ENCODE peak calls at places on chromosome 6, in nine cellular contexts. B is WERI-Rb-1, Q is endothelial cell of umbilical vein, A is SJSA1, F is stomach, E is heart left ventricle, N is cardiac muscle cell, X is aorta, P is coronary artery. K is an unnamed sample.
A peak's percentile ranks its signal among the peaks of the same experiment; 100 is the strongest.

GRCh38 chr6:33252758-33253157 is 18.9 kb downstream of the VPS52 start:
- DNase-seq in F (no peak), E (no peak), A (no peak), Q (no peak), N (no peak), B (no peak), P (no peak), X (no peak), K (no peak)

GRCh38 chr6:16397623-16398022 is 159.2 kb downstream of the GMPR start:
- DNase-seq in E (no peak), N (no peak), P (no peak), B (no peak), X (no peak), A (no peak), F (no peak), Q (peak; percentile 32), K (no peak)

GRCh38 chr6:19845271-19846046 is 8.3 kb downstream of the ID4 start:
- DNase-seq in N (no peak), P (peak; percentile 80), A (no peak), X (no peak), B (no peak), Q (no peak), F (no peak), E (no peak), K (no peak)

GRCh38 chr6:134436950-134437349 is 119.0 kb upstream of the SGK1 start:
- DNase-seq in E (no peak), P (no peak), F (no peak), X (no peak), A (no peak), Q (peak; percentile 11), B (no peak), N (no peak), K (peak; percentile 19)

GRCh38 chr6:18530201-18530600 is 143.1 kb downstream of the RNF144B start:
- DNase-seq in X (no peak), N (no peak), E (no peak), A (no peak), B (no peak), F (no peak), Q (no peak), P (no peak), K (no peak)

GRCh38 chr6:149717588-149718458 is at the start of gene LATS1:
- DNase-seq in P (peak; percentile 91), B (peak; percentile 87), Q (peak; percentile 84), A (peak; percentile 89), X (peak; percentile 97), F (peak; percentile 92), E (peak; percentile 95), N (peak; percentile 90), K (peak; percentile 77)

GRCh38 chr6:28537509-28538140 is 11.9 kb downstream of the GPX5 start:
- DNase-seq in E (no peak), B (no peak), A (no peak), N (no peak), Q (no peak), X (no peak), P (no peak), F (no peak), K (no peak)

GRCh38 chr6:167825759-167826229 is 917 bp upstream of the AFDN start:
- DNase-seq in P (no peak), B (no peak), F (peak; percentile 84), X (peak; percentile 78), N (peak; percentile 84), A (no peak), Q (no peak), E (peak; percentile 49), K (peak; percentile 84)

GRCh38 chr6:12590901-12591300 is 125.7 kb upstream of the PHACTR1 start:
- DNase-seq in B (no peak), A (no peak), F (no peak), P (no peak), Q (no peak), E (no peak), X (no peak), N (no peak), K (no peak)

GRCh38 chr6:95515975-95516374 is 61.4 kb upstream of the MANEA start:
- DNase-seq in E (no peak), Q (no peak), N (no peak), X (no peak), P (no peak), F (no peak), A (no peak), B (no peak), K (no peak)

DNA sequence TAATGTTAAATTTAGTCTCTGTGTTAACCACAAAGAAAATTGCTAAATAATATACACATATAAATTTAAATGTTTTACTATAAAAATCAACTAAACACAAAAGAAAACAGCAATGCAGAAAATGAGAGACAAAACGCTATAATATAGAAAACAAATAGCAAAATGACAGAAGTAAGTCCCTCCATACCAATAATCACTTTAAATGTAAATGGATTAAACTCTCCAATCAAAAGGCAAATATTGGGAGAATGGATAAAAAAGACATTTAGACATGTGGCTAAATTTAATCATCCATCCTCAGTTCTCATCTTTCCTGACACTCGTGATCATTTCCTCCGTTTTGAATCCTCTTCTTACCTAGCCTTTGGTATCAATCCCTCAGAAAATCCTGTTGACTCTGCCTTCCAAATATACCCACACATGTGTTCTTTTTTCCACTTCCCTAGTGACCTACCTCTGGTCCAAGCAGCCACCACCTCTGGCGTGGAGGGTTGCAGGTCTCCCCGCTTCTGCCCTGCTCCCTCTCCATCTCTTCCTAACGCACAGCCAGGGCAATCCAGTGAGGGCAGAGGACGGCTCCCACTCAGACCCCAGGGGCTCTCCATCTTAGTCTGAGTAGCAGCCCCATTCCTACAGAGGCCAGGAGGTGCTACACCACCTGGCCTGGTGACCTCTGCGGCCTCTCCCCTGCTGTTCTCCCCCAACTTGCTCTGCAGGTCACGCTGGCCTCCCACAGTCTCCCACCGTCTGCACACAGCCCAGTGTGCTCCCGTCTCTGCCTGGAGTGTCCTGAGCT is 149.2 kb downstream of the RNASET2 start:
- DNase-seq in E (no peak), Q (no peak), F (no peak), N (no peak), P (no peak), X (no peak), A (no peak), B (no peak), K (no peak)
- H3K27ac ChIP-seq in E (no peak overlapping the region), Q (no peak overlapping the region), F (no peak overlapping the region), N (no peak overlapping the region), P (no peak overlapping the region), X (no peak overlapping the region), A (no peak overlapping the region), B (no peak overlapping the region), K (no peak overlapping the region)

DNA sequence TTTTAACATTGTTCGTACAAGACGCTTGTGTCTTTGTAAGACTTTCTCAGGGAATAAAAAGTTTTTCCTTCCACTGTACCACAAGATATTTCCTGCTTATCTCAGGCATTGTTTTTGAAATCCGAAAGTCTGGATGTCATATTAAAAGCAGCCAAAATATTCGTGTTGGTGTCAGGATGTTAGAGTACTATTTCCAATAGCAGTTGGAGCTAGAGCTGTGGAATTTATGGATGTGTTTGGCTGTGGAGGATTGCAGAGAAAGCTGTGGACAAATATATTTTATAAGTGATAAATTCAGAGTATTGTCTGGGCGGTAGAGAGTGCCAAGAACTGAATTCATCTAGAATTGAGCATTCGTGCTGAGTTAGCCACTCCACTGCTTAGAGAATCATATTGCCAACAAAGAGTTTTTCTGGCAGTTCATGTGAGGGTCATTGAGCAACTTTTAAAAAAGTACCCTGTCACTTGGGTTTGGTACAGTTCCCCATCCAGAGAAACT is 57.7 kb downstream of the ZDHHC14 start:
- DNase-seq in Q (peak; percentile 70), B (no peak), P (no peak), E (no peak), N (no peak), F (no peak), X (no peak), A (no peak), K (no peak)
- H3K27ac ChIP-seq in Q (peak overlapping the region; percentile 30), B (no peak overlapping the region), P (peak overlapping the region; percentile 61), E (peak overlapping the region; percentile 3), N (no peak overlapping the region), F (no peak overlapping the region), X (no peak overlapping the region), A (peak overlapping the region; percentile 48), K (no peak overlapping the region)

GRCh38 chr6:1850581-1851157 is 241.0 kb downstream of the FOXC1 start:
- DNase-seq in P (no peak), X (no peak), Q (no peak), B (no peak), A (peak; percentile 72), N (no peak), E (no peak), F (no peak), K (peak; percentile 37)

GRCh38 chr6:1851681-1852456 is 242.2 kb downstream of the FOXC1 start:
- DNase-seq in X (no peak), Q (no peak), P (no peak), B (no peak), E (no peak), F (no peak), A (no peak), N (no peak), K (no peak)

GRCh38 chr6:1848752-1849151 is 239.0 kb downstream of the FOXC1 start:
- DNase-seq in E (no peak), Q (no peak), A (no peak), F (no peak), B (no peak), N (no peak), X (no peak), P (no peak), K (no peak)

GRCh38 chr6:1846611-1847010 is 236.9 kb downstream of the FOXC1 start:
- DNase-seq in F (no peak), X (no peak), P (no peak), Q (no peak), B (no peak), E (no peak), A (no peak), N (no peak), K (no peak)

GRCh38 chr6:1849686-1850580 is 240.2 kb downstream of the FOXC1 start:
- DNase-seq in B (no peak), A (no peak), F (no peak), N (no peak), X (no peak), E (no peak), P (no peak), Q (peak; percentile 16), K (peak; percentile 70)
- H3K27ac ChIP-seq in B (no peak overlapping the region), A (no peak overlapping the region), F (no peak overlapping the region), N (no peak overlapping the region), X (no peak overlapping the region), E (no peak overlapping the region), P (no peak overlapping the region), Q (no peak overlapping the region), K (no peak overlapping the region)

DNA sequence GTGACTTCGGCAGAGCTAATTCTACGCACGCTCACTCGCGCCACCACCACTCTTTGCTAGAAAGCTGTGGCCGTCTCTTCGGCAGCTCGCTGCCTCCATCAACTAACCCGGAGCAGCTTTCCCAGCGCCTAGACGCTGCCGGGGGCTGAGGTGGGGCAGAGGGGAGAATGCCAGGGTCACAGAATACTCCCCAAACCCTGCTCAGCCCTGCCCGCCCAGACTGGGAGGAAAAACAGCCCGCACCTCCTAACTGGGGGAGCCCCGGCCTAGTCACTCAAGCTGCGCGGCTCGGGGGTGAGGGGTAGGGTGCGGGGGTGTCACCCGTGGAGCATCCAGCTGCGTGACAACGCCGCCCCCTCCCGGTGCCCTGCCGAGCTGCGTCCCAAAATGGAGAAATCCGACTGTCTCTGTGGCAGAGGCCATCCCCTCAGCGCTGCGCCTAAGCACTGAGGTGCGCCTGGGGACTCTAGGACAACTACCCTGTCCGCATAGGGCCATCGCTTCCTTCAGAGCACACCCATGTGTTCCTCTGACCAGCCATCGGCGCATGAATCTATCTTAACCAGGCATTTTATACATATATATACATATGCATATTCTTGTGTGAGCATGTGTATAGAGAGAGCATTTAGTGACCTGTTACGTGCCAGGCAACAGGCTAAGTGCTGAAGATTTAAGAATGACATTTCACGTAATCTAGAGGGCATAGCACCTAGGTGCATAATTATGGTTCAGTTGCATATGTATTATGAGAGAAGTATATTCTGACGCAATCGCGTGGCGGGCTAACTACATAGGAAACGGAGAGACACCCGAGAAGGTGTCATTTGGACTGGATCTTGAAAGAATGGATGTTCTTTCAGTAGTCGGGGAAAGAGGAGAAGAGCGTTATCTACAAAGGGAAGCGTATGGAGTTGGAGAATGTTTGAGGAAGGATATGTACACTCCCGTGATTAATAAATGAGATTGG is 1.5 kb upstream of the TENT5A start:
- DNase-seq in E (peak; percentile 91), X (peak; percentile 96), N (peak; percentile 74), Q (peak; percentile 44), A (peak; percentile 68), F (peak; percentile 81), B (peak; percentile 85), P (peak; percentile 91), K (peak; percentile 84)
- H3K27ac ChIP-seq in E (peak overlapping the region; percentile 93), X (peak overlapping the region; percentile 71), N (peak overlapping the region; percentile 76), Q (peak overlapping the region; percentile 36), A (peak overlapping the region; percentile 56), F (peak overlapping the region; percentile 94), B (peak overlapping the region; percentile 64), P (peak overlapping the region; percentile 98), K (peak overlapping the region; percentile 92)